ENCODE peak calls at places on chromosomes 11 and 22, in nine cellular contexts. Z is endothelial cell of umbilical vein; A is foreskin keratinocyte; K is brain microvascular endothelial cell; U is GM23338; C is lower lobe of right lung; E is CD8-positive, alpha-beta T cell; T is astrocyte; O is A673. H is an unnamed sample. For H3K27me3, the result is how much of the 10 kb centered on the place peaks cover.

GRCh38 chr22:29914165-29914564 is 31.2 kb downstream of the MTMR3 start:
- DNase-seq in Z (peak), A (peak), K (peak), U (peak), C (no peak), E (no peak), T (peak), O (no peak), H (peak)

GRCh38 chr11:24093410-24093809 is 403.4 kb upstream of the LUZP2 start:
- DNase-seq in Z (no peak), A (no peak), K (no peak), U (no peak), C (no peak), E (no peak), T (no peak), O (no peak), H (no peak)

GRCh38 chr22:20970939-20971657 is 4.0 kb downstream of the AIFM3 start:
- DNase-seq in Z (no peak), A (no peak), K (no peak), U (no peak), C (no peak), E (no peak), T (no peak), O (peak), H (no peak)

GRCh38 chr11:107370390-107370789 is 87.2 kb downstream of the CWF19L2 start:
- DNase-seq in Z (peak), A (no peak), K (no peak), U (no peak), C (no peak), E (no peak), T (peak), O (peak), H (peak)

GRCh38 chr11:45927332-45927683 is 4.9 kb downstream of the LARGE2 start:
- DNase-seq in Z (no peak), A (no peak), K (no peak), U (no peak), C (no peak), E (no peak), T (no peak), O (no peak), H (no peak)

GRCh38 chr11:10305262-10305963 is 540 bp downstream of the ADM start:
- DNase-seq in Z (no peak), A (no peak), K (peak), U (peak), C (peak), E (no peak), T (no peak), O (peak), H (no peak)

GRCh38 chr11:12754582-12755250 is 80.5 kb downstream of the TEAD1 start:
- DNase-seq in Z (no peak), A (peak), K (no peak), U (no peak), C (no peak), E (no peak), T (no peak), O (no peak), H (no peak)

GRCh38 chr22:32204856-32205722 is at the start of gene RFPL2:
- DNase-seq in Z (peak), A (peak), K (peak), U (peak), C (peak), E (no peak), T (peak), O (peak), H (no peak)

GRCh38 chr11:34564807-34565241 is 51.2 kb upstream of the ELF5 start:
- DNase-seq in Z (no peak), A (no peak), K (no peak), U (peak), C (no peak), E (no peak), T (no peak), O (no peak), H (no peak)

GRCh38 chr11:66100272-66101037 is 30.4 kb downstream of the PACS1 start:
- DNase-seq in Z (no peak), A (no peak), K (no peak), U (peak), C (peak), E (peak), T (peak), O (no peak), H (no peak)

GRCh38 chr22:40855104-40855959 is 1.1 kb downstream of the ST13 start:
- DNase-seq in Z (no peak), A (no peak), K (no peak), U (no peak), C (no peak), E (no peak), T (no peak), O (peak), H (no peak)

GRCh38 chr11:126978911-126979310 is 21.7 kb downstream of the KIRREL3 start:
- DNase-seq in Z (no peak), A (no peak), K (no peak), U (no peak), C (no peak), E (no peak), T (no peak), O (no peak), H (no peak)

GRCh38 chr22:32044913-32045312 is 1.9 kb downstream of the SLC5A1 start:
- DNase-seq in Z (no peak), A (no peak), K (no peak), U (no peak), C (no peak), E (no peak), T (no peak), O (no peak), H (no peak)

GRCh38 chr22:24335529-24335928 is 64.9 kb downstream of the SPECC1L start:
- DNase-seq in Z (no peak), A (no peak), K (no peak), U (no peak), C (no peak), E (no peak), T (no peak), O (no peak), H (no peak)

GRCh38 chr22:43331698-43332097 is 11.5 kb downstream of the SCUBE1 start:
- DNase-seq in Z (no peak), A (no peak), K (no peak), U (no peak), C (no peak), E (no peak), T (no peak), O (no peak), H (no peak)

GRCh38 chr22:18070556-18071306 is 7.1 kb upstream of the PEX26 start:
- DNase-seq in Z (no peak), A (peak), K (no peak), U (peak), C (no peak), E (no peak), T (no peak), O (no peak), H (no peak)
- TF ChIP-seq CTCF in Z (peak), A (peak), K (peak), U (peak), C (no peak), E (no peak), T (no peak), O (peak), H (peak)

GRCh38 chr11:115627666-115628460 is 123.6 kb upstream of the CADM1 start:
- DNase-seq in Z (no peak), A (no peak), K (no peak), U (no peak), C (no peak), E (no peak), T (no peak), O (no peak), H (no peak)
- H3K27me3 ChIP-seq in Z (under half), A (under half), K (under half), U (under half), C (under half), E (under half), T (under half), O (under half), H (under half)

GRCh38 chr11:69086152-69086551 is 37.4 kb downstream of the TPCN2 start:
- DNase-seq in Z (no peak), A (no peak), K (no peak), U (peak), C (no peak), E (no peak), T (no peak), O (peak), H (no peak)
- TF ChIP-seq CTCF in Z (no peak), A (peak), K (peak), U (peak), C (no peak), E (no peak), T (no peak), O (peak), H (peak)

GRCh38 chr11:102138677-102139076 is 28.4 kb downstream of the YAP1 start:
- DNase-seq in Z (no peak), A (peak), K (peak), U (no peak), C (no peak), E (no peak), T (peak), O (peak), H (peak)

GRCh38 chr11:102139081-102139498 is 28.8 kb downstream of the YAP1 start:
- DNase-seq in Z (peak), A (peak), K (peak), U (peak), C (no peak), E (no peak), T (peak), O (peak), H (peak)

GRCh38 chr11:102144357-102145342 is 34.4 kb downstream of the YAP1 start:
- DNase-seq in Z (peak), A (no peak), K (no peak), U (no peak), C (no peak), E (no peak), T (no peak), O (peak), H (no peak)

GRCh38 chr11:102143867-102144266 is 33.6 kb downstream of the YAP1 start:
- DNase-seq in Z (no peak), A (no peak), K (no peak), U (no peak), C (no peak), E (no peak), T (no peak), O (no peak), H (no peak)

GRCh38 chr11:102142333-102142732 is 32.1 kb downstream of the YAP1 start:
- DNase-seq in Z (no peak), A (no peak), K (no peak), U (no peak), C (no peak), E (no peak), T (no peak), O (no peak), H (no peak)
- H3K27me3 ChIP-seq in Z (under half), A (under half), K (under half), U (under half), C (under half), E (under half), T (under half), O (under half), H (under half)

DNA sequence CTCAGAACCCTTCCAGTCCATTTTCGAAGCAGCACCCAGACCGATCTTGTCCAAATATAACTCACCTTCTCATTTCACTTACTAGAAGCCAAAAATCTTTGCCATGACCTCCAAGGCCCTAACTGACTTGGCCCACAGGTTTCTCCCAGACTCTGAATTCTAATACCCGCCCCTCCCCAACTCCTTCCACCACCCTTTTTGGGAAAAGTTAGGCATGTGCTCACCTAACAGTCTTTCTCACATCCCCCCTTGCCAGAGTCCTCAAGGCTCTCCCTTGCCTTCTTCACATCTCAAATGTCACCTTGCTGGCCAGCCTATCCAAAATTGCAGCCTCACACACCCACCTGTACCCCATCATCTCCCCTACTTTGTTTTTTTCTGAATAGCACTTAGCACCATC is 369.3 kb downstream of the NXPE2 start:
- DNase-seq in Z (no peak), A (no peak), K (no peak), U (no peak), C (no peak), E (no peak), T (no peak), O (no peak), H (no peak)
- TF ChIP-seq CTCF in Z (no peak), A (no peak), K (no peak), U (no peak), C (no peak), E (no peak), T (no peak), O (no peak), H (no peak)

DNA sequence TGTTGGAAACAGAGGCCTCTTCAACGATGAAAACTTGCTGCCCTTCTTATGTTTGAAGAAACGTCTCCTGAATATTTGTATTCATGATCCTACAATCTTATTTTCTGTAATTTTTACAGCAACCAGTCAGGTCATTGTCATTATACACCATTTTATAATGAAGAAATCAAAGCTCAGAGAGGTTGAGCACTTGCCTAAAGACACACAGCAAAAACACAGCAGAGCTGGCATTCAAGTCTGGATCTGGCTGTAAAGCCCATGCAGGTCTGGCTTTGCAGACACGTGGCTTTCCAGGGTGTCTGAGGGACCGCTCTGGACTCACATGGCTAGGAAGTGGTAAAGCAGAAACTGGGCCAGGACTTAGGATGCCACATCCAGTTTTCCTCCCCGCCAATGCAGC is 15.8 kb upstream of the ALX4 start:
- DNase-seq in Z (no peak), A (no peak), K (no peak), U (no peak), C (no peak), E (no peak), T (no peak), O (no peak), H (no peak)
- H3K27me3 ChIP-seq in Z (half or more), A (half or more), K (half or more), U (half or more), C (half or more), E (under half), T (half or more), O (under half), H (under half)

GRCh38 chr11:11622772-11623531 is 1.1 kb upstream of the GALNT18 start:
- DNase-seq in Z (no peak), A (no peak), K (no peak), U (no peak), C (no peak), E (no peak), T (no peak), O (no peak), H (no peak)

GRCh38 chr11:11620251-11620965 is 1.4 kb downstream of the GALNT18 start:
- DNase-seq in Z (no peak), A (peak), K (no peak), U (peak), C (peak), E (no peak), T (no peak), O (peak), H (no peak)

GRCh38 chr11:11620966-11621880 is 582 bp downstream of the GALNT18 start:
- DNase-seq in Z (peak), A (peak), K (no peak), U (peak), C (peak), E (no peak), T (peak), O (peak), H (no peak)

GRCh38 chr11:11621881-11622706 is at the start of gene GALNT18:
- DNase-seq in Z (peak), A (peak), K (peak), U (peak), C (peak), E (peak), T (peak), O (peak), H (peak)

GRCh38 chr11:11618973-11619435 is 2.8 kb downstream of the GALNT18 start:
- DNase-seq in Z (no peak), A (no peak), K (no peak), U (peak), C (no peak), E (no peak), T (no peak), O (no peak), H (no peak)
- TF ChIP-seq CTCF in Z (no peak), A (peak), K (peak), U (peak), C (no peak), E (no peak), T (no peak), O (no peak), H (no peak)

GRCh38 chr11:134389464-134390180 is 22.4 kb downstream of the B3GAT1 start:
- DNase-seq in Z (no peak), A (no peak), K (no peak), U (no peak), C (no peak), E (no peak), T (no peak), O (no peak), H (no peak)
- H3K27me3 ChIP-seq in Z (under half), A (under half), K (under half), U (under half), C (under half), E (under half), T (under half), O (under half), H (under half)

GRCh38 chr11:70448983-70449567 is 50.7 kb downstream of the CTTN start:
- DNase-seq in Z (no peak), A (no peak), K (no peak), U (peak), C (no peak), E (no peak), T (no peak), O (peak), H (no peak)
- TF ChIP-seq CTCF in Z (peak), A (peak), K (peak), U (peak), C (peak), E (peak), T (peak), O (peak), H (peak)